ENCODE peak calls at places on chromosomes 4 and X, in four cellular contexts. Z is foreskin keratinocyte; O is cardiac muscle cell; N is CD8-positive, alpha-beta T cell. P is an unnamed sample.

GRCh38 chrX:109345866-109346265 is 136.0 kb downstream of the GUCY2F start:
- DNase-seq in Z (no peak), O (peak), N (no peak), P (no peak)

GRCh38 chr4:75745192-75745591 is 20.8 kb downstream of the USO1 start:
- DNase-seq in N (no peak), O (peak), Z (peak), P (peak)

GRCh38 chr4:41181037-41181436 is 33.3 kb downstream of the APBB2 start:
- DNase-seq in Z (no peak), N (no peak), O (no peak), P (no peak)

GRCh38 chr4:16692021-16692420 is 206.4 kb downstream of the LDB2 start:
- DNase-seq in N (no peak), Z (peak), O (no peak), P (no peak)

GRCh38 chr4:139919513-139919912 is 234.5 kb downstream of the MAML3 start:
- DNase-seq in O (peak), N (no peak), Z (no peak), P (no peak)

GRCh38 chr4:148426643-148427042 is 15.6 kb downstream of the NR3C2 start:
- DNase-seq in O (no peak), N (no peak), Z (no peak), P (no peak)

GRCh38 chr4:25888781-25889180 is 25.2 kb upstream of the SMIM20 start:
- DNase-seq in O (peak), N (no peak), Z (peak), P (peak)

GRCh38 chr4:26010266-26010665 is 96.2 kb downstream of the SMIM20 start:
- DNase-seq in N (no peak), O (no peak), Z (no peak), P (no peak)

DNA sequence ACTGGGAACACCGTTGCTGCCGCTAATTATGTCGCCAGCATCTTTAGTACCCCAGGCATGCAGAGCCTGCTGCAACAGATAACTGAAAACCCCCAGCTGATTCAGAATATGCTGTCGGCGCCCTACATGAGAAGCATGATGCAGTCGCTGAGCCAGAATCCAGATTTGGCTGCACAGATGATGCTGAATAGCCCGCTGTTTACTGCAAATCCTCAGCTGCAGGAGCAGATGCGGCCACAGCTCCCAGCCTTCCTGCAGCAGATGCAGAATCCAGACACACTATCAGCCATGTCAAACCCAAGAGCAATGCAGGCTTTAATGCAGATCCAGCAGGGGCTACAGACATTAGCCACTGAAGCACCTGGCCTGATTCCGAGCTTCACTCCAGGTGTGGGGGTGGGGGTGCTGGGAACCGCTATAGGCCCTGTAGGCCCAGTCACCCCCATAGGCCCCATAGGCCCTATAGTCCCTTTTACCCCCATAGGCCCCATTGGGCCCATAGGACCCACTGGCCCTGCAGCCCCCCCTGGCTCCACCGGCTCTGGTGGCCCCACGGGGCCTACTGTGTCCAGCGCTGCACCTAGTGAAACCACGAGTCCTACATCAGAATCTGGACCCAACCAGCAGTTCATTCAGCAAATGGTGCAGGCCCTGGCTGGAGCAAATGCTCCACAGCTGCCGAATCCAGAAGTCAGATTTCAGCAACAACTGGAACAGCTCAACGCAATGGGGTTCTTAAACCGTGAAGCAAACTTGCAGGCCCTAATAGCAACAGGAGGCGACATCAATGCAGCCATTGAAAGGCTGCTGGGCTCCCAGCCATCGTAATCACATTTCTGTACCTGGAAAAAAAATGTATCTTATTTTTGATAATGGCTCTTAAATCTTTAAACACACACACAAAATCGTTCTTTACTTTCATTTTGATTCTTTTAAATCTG is 1.8 kb downstream of the UBQLN2 start:
- DNase-seq in Z (no peak), O (peak), N (no peak), P (peak)
- H3K27ac ChIP-seq in Z (no peak), O (peak), N (peak), P (no peak)

GRCh38 chr4:4327652-4328121 is 37.6 kb downstream of the ZBTB49 start:
- DNase-seq in N (peak), O (peak), Z (no peak), P (no peak)
- H3K27ac ChIP-seq in N (no peak), O (no peak), Z (no peak), P (no peak)

DNA sequence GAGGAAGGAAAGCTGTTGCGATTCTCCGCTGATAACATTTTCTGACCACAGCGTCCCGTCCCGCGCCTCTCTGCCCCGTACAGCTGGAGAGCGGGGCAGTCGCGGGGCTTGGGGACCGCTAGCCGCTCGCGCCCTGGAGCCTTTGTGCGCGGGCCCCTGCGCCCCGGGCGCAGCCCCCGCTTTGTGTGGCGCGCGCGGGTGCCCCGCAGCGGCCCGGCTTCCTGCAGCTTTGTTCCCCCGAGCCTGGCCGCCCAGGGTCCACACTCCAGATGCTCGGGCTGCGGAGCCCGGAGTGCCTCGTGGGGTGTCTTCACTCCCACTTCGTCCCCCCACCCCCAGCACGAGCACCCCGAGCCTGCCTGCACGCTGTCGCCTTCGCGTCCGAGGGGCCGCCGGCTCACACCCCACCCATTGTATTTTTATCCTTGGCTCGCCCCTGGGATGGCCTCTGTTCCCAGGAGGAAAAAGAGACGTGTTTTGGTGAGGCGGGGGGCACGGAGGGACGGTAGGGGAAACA is 535 bp downstream of the TMEM131L start:
- DNase-seq in O (no peak), Z (no peak), N (no peak), P (no peak)
- H3K27ac ChIP-seq in O (no peak), Z (peak), N (peak), P (peak)

DNA sequence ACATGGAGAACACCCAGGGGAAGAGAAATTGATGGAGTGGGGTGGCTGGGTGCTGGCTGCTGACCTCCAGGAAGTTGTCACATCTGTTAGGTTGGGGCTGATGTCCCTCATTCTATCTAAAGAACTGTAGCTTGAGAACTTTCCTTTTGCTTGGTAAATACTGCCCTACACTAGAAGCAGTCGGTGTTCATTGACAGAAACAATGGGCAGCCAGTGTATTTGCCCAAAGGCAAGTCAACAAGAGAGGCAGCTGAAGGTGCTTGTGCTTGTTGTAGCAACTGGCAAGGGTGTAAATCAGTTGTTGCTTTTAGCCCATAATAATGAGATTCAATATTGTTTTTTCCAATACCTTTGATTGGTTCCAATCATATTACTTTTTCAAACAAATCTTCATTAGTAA is 956 bp downstream of the TMEM154 start:
- DNase-seq in N (no peak), O (no peak), Z (no peak), P (peak)
- H3K27ac ChIP-seq in N (no peak), O (no peak), Z (peak), P (peak)

GRCh38 chr4:7779194-7779768 is 160.4 kb downstream of the AFAP1 start:
- DNase-seq in N (no peak), Z (no peak), O (peak), P (no peak)

GRCh38 chr4:7777017-7777710 is 162.5 kb downstream of the AFAP1 start:
- DNase-seq in O (no peak), N (no peak), Z (no peak), P (no peak)

GRCh38 chr4:7780751-7781348 is 158.8 kb downstream of the AFAP1 start:
- DNase-seq in O (no peak), N (no peak), Z (no peak), P (no peak)

GRCh38 chr4:7777871-7778523 is 161.7 kb downstream of the AFAP1 start:
- DNase-seq in O (no peak), N (no peak), Z (no peak), P (no peak)

DNA sequence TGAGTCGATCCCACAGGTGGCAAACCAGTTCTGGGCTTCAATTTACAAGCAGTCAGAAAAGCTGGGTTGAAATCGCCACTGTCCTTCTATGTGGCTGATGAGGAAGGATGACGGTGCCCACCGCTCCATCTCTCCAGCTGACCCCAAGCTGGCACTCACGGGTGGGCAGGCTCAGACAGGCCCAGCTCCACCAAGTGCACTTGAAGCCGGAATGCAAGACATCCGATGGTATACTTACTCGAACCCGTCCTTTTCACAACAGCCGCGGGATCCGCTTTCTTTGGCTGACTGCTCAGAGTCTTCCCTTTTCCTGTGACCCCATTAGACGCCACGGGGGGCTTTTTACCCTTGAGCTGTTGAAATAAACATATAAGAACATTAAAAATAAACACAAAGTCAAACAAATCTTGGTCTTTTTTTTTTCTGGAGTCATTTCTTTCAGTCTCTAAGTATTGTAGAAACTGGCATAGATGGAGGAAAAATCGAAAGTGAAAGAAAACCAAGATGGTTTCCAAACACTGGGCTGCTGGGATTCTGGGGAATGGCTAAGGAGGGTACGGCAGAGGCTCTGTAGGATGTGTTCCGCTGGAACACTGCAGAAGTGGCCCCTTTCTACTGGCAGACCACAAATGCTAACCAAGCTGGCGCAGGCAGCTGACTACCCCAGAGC is 161.0 kb downstream of the AFAP1 start:
- DNase-seq in N (no peak), Z (no peak), O (no peak), P (no peak)
- H3K27ac ChIP-seq in N (no peak), Z (no peak), O (peak), P (no peak)

DNA sequence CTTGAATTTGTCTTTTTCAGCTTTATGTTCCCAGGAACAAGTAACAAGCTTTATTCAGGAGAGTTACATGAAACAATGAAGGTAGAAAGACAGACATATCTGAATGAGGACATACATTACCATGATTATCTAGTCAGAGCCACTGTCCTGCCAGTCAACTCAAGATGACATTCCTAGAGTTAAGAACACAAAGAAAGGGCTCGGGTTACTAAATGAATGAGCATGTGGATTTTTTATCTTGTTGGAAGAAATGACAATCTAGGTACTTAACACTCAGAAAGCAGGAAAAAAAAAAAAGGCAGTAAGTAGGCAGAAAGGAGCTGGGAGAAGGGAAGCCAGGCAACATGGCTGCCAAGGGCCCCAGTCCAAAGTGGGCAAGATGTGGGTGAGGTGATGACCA is 28.0 kb upstream of the PACRGL start:
- DNase-seq in N (no peak), Z (no peak), O (no peak), P (no peak)
- H3K27ac ChIP-seq in N (no peak), Z (no peak), O (no peak), P (no peak)

GRCh38 chr4:151207186-151207585 is 69.8 kb upstream of the PRSS48 start:
- DNase-seq in Z (no peak), O (no peak), N (no peak), P (no peak)
- H3K27ac ChIP-seq in Z (no peak), O (peak), N (no peak), P (no peak)

P was measured in mammary epithelial cell.